ENCODE peak calls at places on chromosomes 2 and 18, in seven cellular contexts. Y is Karpas-422; F is IMR-90; S is stomach; K is CD8-positive, alpha-beta T cell; P is PC-9; H is naive thymus-derived CD4-positive, alpha-beta T cell. O is an unnamed sample.

GRCh38 chr18:41378628-41379027 is 576.4 kb upstream of the PIK3C3 start:
- DNase-seq in H (no peak), P (no peak), K (no peak), S (no peak), F (peak; percentile 70), Y (peak; percentile 79), O (no peak)

GRCh38 chr2:12412898-12413305 is 303.8 kb upstream of the TRIB2 start:
- DNase-seq in F (peak; percentile 81), H (peak; percentile 30), Y (no peak), S (no peak), P (no peak), K (no peak), O (no peak)

GRCh38 chr2:38030590-38031326 is 45.2 kb downstream of the CYP1B1 start:
- DNase-seq in P (no peak), K (no peak), S (no peak), Y (no peak), F (no peak), H (no peak), O (no peak)

GRCh38 chr2:112585873-112586477 is 1.6 kb downstream of the CHCHD5 start:
- DNase-seq in S (no peak), P (no peak), Y (no peak), K (no peak), H (no peak), F (no peak), O (no peak)

GRCh38 chr2:232389327-232389726 is 10.8 kb downstream of the ALPP start:
- DNase-seq in F (peak; percentile 6), K (no peak), H (no peak), S (no peak), P (no peak), Y (no peak), O (no peak)

GRCh38 chr2:217723078-217723477 is 279.7 kb downstream of the TNS1 start:
- DNase-seq in K (no peak), P (no peak), F (peak; percentile 72), Y (no peak), H (no peak), S (no peak), O (no peak)

GRCh38 chr18:48543228-48543627 is 4.4 kb downstream of the CTIF start:
- DNase-seq in Y (no peak), K (no peak), F (no peak), S (no peak), P (peak; percentile 25), H (peak; percentile 30), O (no peak)

GRCh38 chr2:55616509-55617159 is 788 bp downstream of the PPP4R3B start:
- DNase-seq in S (no peak), P (peak; percentile 45), Y (peak; percentile 83), K (peak; percentile 20), F (peak; percentile 68), H (peak; percentile 37), O (no peak)

GRCh38 chr2:122055541-122055940 is 300.1 kb downstream of the TSN start:
- DNase-seq in S (no peak), F (no peak), H (no peak), P (no peak), K (no peak), Y (no peak), O (no peak)

GRCh38 chr18:70135604-70136003 is 69.9 kb downstream of the RTTN start:
- DNase-seq in K (no peak), F (no peak), S (no peak), H (no peak), Y (peak; percentile 55), P (no peak), O (no peak)

GRCh38 chr18:79525556-79526467 is 130.1 kb downstream of the NFATC1 start:
- DNase-seq in S (peak; percentile 71), K (no peak), P (no peak), Y (no peak), H (no peak), F (no peak), O (no peak)

GRCh38 chr2:42932271-42933151 is 140.1 kb upstream of the HAAO start:
- DNase-seq in Y (no peak), S (no peak), K (no peak), H (no peak), F (peak; percentile 28), P (no peak), O (no peak)

GRCh38 chr2:173193925-173194324 is 118.3 kb downstream of the MAP3K20 start:
- DNase-seq in P (no peak), H (no peak), Y (peak; percentile 27), F (peak; percentile 53), K (no peak), S (no peak), O (no peak)

GRCh38 chr18:55510809-55511208 is 77.2 kb downstream of the TCF4 start:
- DNase-seq in P (no peak), K (no peak), H (no peak), Y (no peak), F (peak; percentile 92), S (no peak), O (no peak)

GRCh38 chr2:55843096-55843991 is 80.2 kb downstream of the EFEMP1 start:
- DNase-seq in F (peak; percentile 99), Y (no peak), H (no peak), K (no peak), S (peak; percentile 59), P (peak; percentile 39), O (no peak)

GRCh38 chr2:201806442-201806841 is at the start of gene CDK15:
- DNase-seq in F (peak; percentile 80), Y (no peak), H (no peak), P (no peak), K (no peak), S (no peak), O (no peak)

GRCh38 chr2:230957756-230958391 is 32.8 kb upstream of the GPR55 start:
- DNase-seq in P (no peak), S (no peak), F (no peak), Y (no peak), K (no peak), H (no peak), O (no peak)

GRCh38 chr2:74119324-74119723 is 28.4 kb downstream of the BOLA3 start:
- DNase-seq in K (no peak), H (no peak), S (no peak), Y (peak; percentile 57), F (no peak), P (no peak), O (no peak)
- H3K4me3 ChIP-seq in K (no peak overlapping the region), H (no peak overlapping the region), S (no peak overlapping the region), Y (peak overlapping the region; percentile 70), F (no peak overlapping the region), P (peak overlapping the region; percentile 89), O (no peak overlapping the region)

DNA sequence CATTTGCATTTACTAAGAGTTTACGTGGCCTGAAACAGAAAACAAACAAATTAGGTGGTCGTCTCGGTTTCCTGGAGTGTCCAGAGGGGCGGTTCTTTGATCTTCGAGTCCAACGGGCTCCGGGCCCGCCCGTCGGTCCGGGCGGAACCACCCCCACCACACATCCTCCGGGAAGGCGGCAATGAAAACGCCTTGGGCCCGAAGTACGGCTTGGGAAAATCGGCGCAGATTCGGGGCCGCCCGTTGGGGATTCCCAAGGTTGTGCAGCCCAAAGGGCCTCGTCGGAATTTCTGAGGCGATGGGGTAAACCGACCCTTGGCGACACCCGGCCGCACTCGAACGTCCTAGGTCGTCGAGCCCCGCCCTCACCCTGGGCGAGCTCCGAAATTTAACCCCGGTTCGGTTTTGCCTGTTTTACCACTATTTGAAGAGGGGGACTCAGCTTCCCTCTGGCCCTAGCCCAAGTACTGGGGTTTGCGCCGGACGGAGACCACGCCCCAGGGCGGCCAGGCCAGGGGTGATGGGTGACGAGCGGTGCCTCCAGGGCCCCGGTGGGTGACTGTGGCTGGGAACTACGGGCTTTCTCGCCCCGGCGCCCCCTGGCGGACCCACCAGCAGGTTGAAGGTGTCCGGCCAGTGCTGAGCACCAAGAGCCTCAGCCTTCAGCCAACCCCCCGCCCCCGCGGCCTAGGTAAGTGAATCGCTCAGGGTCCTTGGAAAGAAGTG is 1.9 kb upstream of the CFAP53 start:
- DNase-seq in P (peak; percentile 86), H (peak; percentile 80), F (peak; percentile 7), Y (peak; percentile 96), K (peak; percentile 73), S (peak; percentile 78), O (no peak)
- H3K27ac ChIP-seq in P (no peak overlapping the region), H (peak overlapping the region; percentile 69), F (no peak overlapping the region), Y (peak overlapping the region; percentile 34), K (no peak overlapping the region), S (peak overlapping the region; percentile 54), O (peak overlapping the region; percentile 32)

GRCh38 chr2:29110916-29111315 is 4.3 kb upstream of the CLIP4 start:
- DNase-seq in S (no peak), H (no peak), K (no peak), Y (no peak), F (peak; percentile 36), P (no peak), O (no peak)
- H3K4me3 ChIP-seq in S (no peak overlapping the region), H (no peak overlapping the region), K (no peak overlapping the region), Y (no peak overlapping the region), F (no peak overlapping the region), P (no peak overlapping the region), O (no peak overlapping the region)

GRCh38 chr2:179613299-179613651 is 248.1 kb downstream of the ZNF385B start:
- DNase-seq in K (no peak), P (no peak), H (no peak), F (no peak), S (no peak), Y (no peak), O (no peak)
- H3K27ac ChIP-seq in K (no peak overlapping the region), P (no peak overlapping the region), H (no peak overlapping the region), F (no peak overlapping the region), S (no peak overlapping the region), Y (no peak overlapping the region), O (no peak overlapping the region)

GRCh38 chr2:40106061-40106460 is 327.0 kb upstream of the THUMPD2 start:
- DNase-seq in S (no peak), Y (no peak), F (peak; percentile 33), H (no peak), P (no peak), K (no peak), O (no peak)
- H3K4me3 ChIP-seq in S (no peak overlapping the region), Y (no peak overlapping the region), F (no peak overlapping the region), H (no peak overlapping the region), P (no peak overlapping the region), K (no peak overlapping the region), O (no peak overlapping the region)

DNA sequence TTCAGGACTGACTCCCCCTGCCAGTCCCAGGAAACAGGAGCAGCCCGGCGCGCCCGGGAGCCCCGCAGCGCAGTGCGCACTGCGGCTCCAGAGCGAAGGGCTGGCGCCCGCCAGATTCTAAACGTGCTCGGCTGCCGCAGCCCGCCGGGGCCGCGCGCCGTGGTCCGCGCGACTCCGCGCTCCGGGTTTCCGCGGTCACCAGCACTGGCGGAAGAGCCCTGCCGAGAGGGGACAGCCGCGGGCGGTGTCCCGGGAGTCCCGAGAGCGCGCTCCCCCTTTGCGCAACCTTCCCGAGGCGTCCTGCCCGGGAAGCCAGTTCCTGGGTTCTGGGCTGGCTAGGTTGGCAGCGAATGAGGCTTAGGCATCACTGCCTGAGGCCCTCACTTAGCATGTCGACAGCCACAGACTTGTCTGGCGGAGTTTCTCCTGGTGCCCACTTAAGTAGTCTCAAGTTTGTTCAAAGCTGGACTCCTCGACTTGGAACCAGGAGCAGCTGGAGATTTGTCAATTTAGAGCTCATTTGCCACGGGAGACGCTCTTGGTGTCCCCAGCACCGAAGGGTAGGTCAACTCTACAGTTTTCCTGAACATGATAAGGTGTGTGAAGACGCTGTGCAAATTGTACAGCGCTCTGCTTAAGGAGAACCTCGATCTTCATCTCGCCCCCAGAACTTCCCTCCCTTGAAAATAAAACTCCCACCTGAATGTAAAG is 1.5 kb upstream of the VSNL1 start:
- DNase-seq in K (no peak), S (peak; percentile 78), H (no peak), P (peak; percentile 59), Y (no peak), F (peak; percentile 41), O (no peak)
- H3K27ac ChIP-seq in K (no peak overlapping the region), S (peak overlapping the region; percentile 72), H (no peak overlapping the region), P (peak overlapping the region; percentile 2), Y (no peak overlapping the region), F (no peak overlapping the region), O (peak overlapping the region; percentile 77)

GRCh38 chr18:22346968-22347611 is 70.6 kb downstream of the CTAGE1 start:
- DNase-seq in K (no peak), P (peak; percentile 48), Y (no peak), S (peak; percentile 79), H (no peak), F (peak; percentile 73), O (no peak)
- H3K4me3 ChIP-seq in K (peak overlapping the region; percentile 51), P (peak overlapping the region; percentile 60), Y (no peak overlapping the region), S (no peak overlapping the region), H (peak overlapping the region; percentile 44), F (no peak overlapping the region), O (no peak overlapping the region)

O was measured in vagina.